ENCODE peak calls at places on chromosomes 3 and 15, in ten cellular contexts. F is A549, A is HepG2, X is WTC11, T is HCT116, S is K562, Z is GM12878, B is H1, U is endothelial cell of umbilical vein, P is SK-N-SH. Q is an unnamed sample.

GRCh38 chr15:92845109-92845508 is 55.0 kb upstream of the CHD2 start:
- DNase-seq in S (no peak), X (no peak), T (no peak), B (no peak), A (peak), U (peak), Z (peak), P (no peak), F (no peak), Q (peak)

GRCh38 chr3:122493296-122493695 is 21.4 kb downstream of the KPNA1 start:
- DNase-seq in T (no peak), B (no peak), X (no peak), F (no peak), S (no peak), P (no peak), U (no peak), A (no peak), Z (no peak), Q (no peak)

GRCh38 chr3:98741121-98741716 is 21.9 kb upstream of the ST3GAL6 start:
- DNase-seq in Z (no peak), P (no peak), B (no peak), A (peak), X (no peak), S (no peak), F (no peak), T (no peak), U (peak), Q (no peak)

GRCh38 chr3:73733796-73734195 is 109.1 kb upstream of the PDZRN3 start:
- DNase-seq in Z (no peak), F (no peak), U (no peak), P (no peak), A (no peak), S (no peak), B (no peak), X (no peak), T (no peak), Q (no peak)

GRCh38 chr15:34708422-34708821 is 46.4 kb downstream of the GJD2 start:
- DNase-seq in T (peak), X (no peak), U (peak), Z (no peak), B (peak), A (peak), P (peak), S (peak), F (peak), Q (peak)

GRCh38 chr3:105222568-105223093 is 144.1 kb upstream of the ALCAM start:
- DNase-seq in P (no peak), U (no peak), Z (no peak), A (peak), F (no peak), X (peak), B (no peak), S (no peak), T (no peak), Q (no peak)

GRCh38 chr15:67931861-67932260 is 92.0 kb upstream of the RNU6-1 start:
- DNase-seq in F (no peak), S (no peak), T (no peak), B (no peak), P (no peak), A (no peak), U (no peak), X (no peak), Z (no peak), Q (no peak)

GRCh38 chr3:188236241-188236640 is 82.3 kb downstream of the LPP start:
- DNase-seq in S (no peak), Z (no peak), B (no peak), T (no peak), A (no peak), U (no peak), P (no peak), F (no peak), X (no peak), Q (no peak)

GRCh38 chr15:62619105-62619504 is 423.4 kb upstream of the TPM1 start:
- DNase-seq in X (no peak), U (no peak), Z (no peak), F (no peak), S (no peak), P (no peak), A (no peak), B (no peak), T (no peak), Q (no peak)

GRCh38 chr3:8500208-8500961 is 1.2 kb upstream of the LMCD1 start:
- DNase-seq in A (peak), B (no peak), S (no peak), F (no peak), U (peak), P (peak), X (no peak), Z (no peak), T (no peak), Q (no peak)

GRCh38 chr3:30655187-30655812 is 48.9 kb downstream of the TGFBR2 start:
- DNase-seq in T (no peak), P (no peak), B (no peak), S (no peak), F (no peak), X (no peak), Z (peak), U (peak), A (no peak), Q (peak)

GRCh38 chr3:23079976-23080375 is 123.2 kb upstream of the UBE2E2 start:
- DNase-seq in B (no peak), X (no peak), P (no peak), A (no peak), F (peak), S (no peak), U (no peak), T (no peak), Z (no peak), Q (no peak)

GRCh38 chr3:33644598-33644997 is 73.5 kb downstream of the CLASP2 start:
- DNase-seq in F (no peak), U (no peak), P (no peak), X (no peak), T (no peak), B (no peak), Z (no peak), S (no peak), A (no peak), Q (no peak)

GRCh38 chr15:79002631-79003030 is 57.8 kb upstream of the CTSH start:
- DNase-seq in X (no peak), A (no peak), P (no peak), U (no peak), T (no peak), S (no peak), Z (no peak), F (no peak), B (no peak), Q (peak)

GRCh38 chr3:160677459-160677901 is 520 bp downstream of the ARL14 start:
- DNase-seq in B (no peak), X (peak), Z (no peak), P (no peak), S (no peak), A (no peak), F (peak), T (no peak), U (peak), Q (no peak)

GRCh38 chr3:2898591-2899353 is 211.4 kb downstream of the IL5RA start:
- DNase-seq in F (no peak), S (no peak), U (no peak), T (no peak), P (no peak), Z (no peak), X (no peak), A (no peak), B (no peak), Q (no peak)

GRCh38 chr3:81554805-81555204 is 206.6 kb downstream of the GBE1 start:
- DNase-seq in F (no peak), T (no peak), U (peak), A (no peak), S (no peak), P (no peak), X (no peak), B (no peak), Z (no peak), Q (no peak)

GRCh38 chr15:40489274-40490175 is 18.7 kb downstream of the CHST14 start:
- DNase-seq in P (no peak), F (no peak), S (no peak), Z (no peak), U (no peak), X (no peak), A (no peak), B (no peak), T (no peak), Q (no peak)

GRCh38 chr3:30342319-30343060 is 263.9 kb upstream of the TGFBR2 start:
- DNase-seq in B (no peak), U (peak), X (no peak), A (peak), Z (no peak), P (no peak), T (peak), S (no peak), F (peak), Q (no peak)

GRCh38 chr15:93372209-93372910 is 283.3 kb upstream of the RGMA start:
- DNase-seq in P (no peak), Z (no peak), F (no peak), T (no peak), U (no peak), X (no peak), A (no peak), S (no peak), B (no peak), Q (no peak)

GRCh38 chr15:77225088-77225487 is 154.2 kb upstream of the TSPAN3 start:
- DNase-seq in U (peak), A (no peak), X (no peak), B (no peak), P (no peak), F (no peak), T (no peak), S (no peak), Z (no peak), Q (peak)

GRCh38 chr15:68819451-68820204 is 1.1 kb downstream of the ANP32A start:
- DNase-seq in A (peak), B (no peak), U (peak), S (peak), X (peak), Z (no peak), T (no peak), P (peak), F (peak), Q (peak)

GRCh38 chr15:78212546-78213424 is 21.6 kb downstream of the ACSBG1 start:
- DNase-seq in P (peak), T (peak), X (no peak), B (no peak), A (peak), Z (no peak), U (peak), S (peak), F (peak), Q (peak)

GRCh38 chr15:51731549-51732267 is 5.7 kb downstream of the LYSMD2 start:
- DNase-seq in T (no peak), X (no peak), Z (peak), P (no peak), B (no peak), F (no peak), S (peak), U (no peak), A (no peak), Q (peak)

GRCh38 chr15:101159096-101159935 is 92.5 kb downstream of the CHSY1 start:
- DNase-seq in U (peak), Z (no peak), B (no peak), S (no peak), T (no peak), F (no peak), X (no peak), P (no peak), A (no peak), Q (peak)

GRCh38 chr3:150334974-150335373 is 73.1 kb upstream of the TSC22D2 start:
- DNase-seq in B (no peak), U (no peak), P (no peak), S (no peak), Z (no peak), A (no peak), X (no peak), T (no peak), F (no peak), Q (no peak)

GRCh38 chr3:188947983-188948657 is 223.7 kb upstream of the TPRG1 start:
- DNase-seq in T (peak), Z (no peak), X (peak), U (peak), S (no peak), A (no peak), F (peak), P (peak), B (peak), Q (no peak)

GRCh38 chr3:71207632-71208031 is 375.9 kb downstream of the FOXP1 start:
- DNase-seq in Z (no peak), S (peak), T (no peak), B (no peak), P (no peak), A (peak), U (no peak), X (no peak), F (no peak), Q (no peak)

GRCh38 chr3:177448987-177449975 is 252.0 kb upstream of the TBL1XR1 start:
- DNase-seq in P (no peak), S (no peak), T (no peak), F (no peak), U (no peak), B (no peak), X (no peak), A (peak), Z (peak), Q (peak)

GRCh38 chr3:169923189-169923588 is 11.8 kb downstream of the SAMD7 start:
- DNase-seq in A (peak), X (no peak), U (no peak), P (peak), Z (no peak), B (no peak), T (no peak), F (no peak), S (no peak), Q (no peak)

GRCh38 chr3:71074416-71074815 is 509.1 kb downstream of the FOXP1 start:
- DNase-seq in Z (no peak), X (no peak), A (no peak), B (no peak), P (no peak), F (no peak), U (no peak), S (no peak), T (no peak), Q (no peak)

GRCh38 chr3:7710284-7710683 is 791.3 kb upstream of the LMCD1 start:
- DNase-seq in F (no peak), U (peak), P (no peak), X (no peak), A (no peak), Z (no peak), S (no peak), T (no peak), B (no peak), Q (no peak)

GRCh38 chr3:93936549-93936948 is 37.1 kb downstream of the PROS1 start:
- DNase-seq in F (no peak), Z (no peak), B (no peak), P (no peak), T (no peak), X (no peak), S (no peak), U (no peak), A (no peak), Q (no peak)

GRCh38 chr3:175270199-175270837 is 411.2 kb downstream of the NAALADL2 start:
- DNase-seq in X (no peak), P (peak), F (no peak), A (no peak), B (no peak), S (no peak), U (no peak), T (no peak), Z (no peak), Q (no peak)

GRCh38 chr3:10437272-10437994 is 68.0 kb downstream of the ATP2B2 start:
- DNase-seq in X (no peak), T (no peak), P (no peak), B (no peak), A (no peak), S (no peak), F (no peak), U (peak), Z (peak), Q (peak)

GRCh38 chr3:10438902-10439610 is 66.3 kb downstream of the ATP2B2 start:
- DNase-seq in S (no peak), U (no peak), P (no peak), T (no peak), X (no peak), F (no peak), B (no peak), Z (no peak), A (no peak), Q (no peak)

GRCh38 chr3:10434938-10435336 is 70.4 kb downstream of the ATP2B2 start:
- DNase-seq in U (no peak), B (no peak), T (no peak), A (no peak), F (no peak), X (no peak), Z (no peak), P (no peak), S (no peak), Q (no peak)

GRCh38 chr3:10435850-10436249 is 69.5 kb downstream of the ATP2B2 start:
- DNase-seq in U (no peak), Z (no peak), F (no peak), P (no peak), B (no peak), S (peak), X (no peak), T (no peak), A (no peak), Q (no peak)

DNA sequence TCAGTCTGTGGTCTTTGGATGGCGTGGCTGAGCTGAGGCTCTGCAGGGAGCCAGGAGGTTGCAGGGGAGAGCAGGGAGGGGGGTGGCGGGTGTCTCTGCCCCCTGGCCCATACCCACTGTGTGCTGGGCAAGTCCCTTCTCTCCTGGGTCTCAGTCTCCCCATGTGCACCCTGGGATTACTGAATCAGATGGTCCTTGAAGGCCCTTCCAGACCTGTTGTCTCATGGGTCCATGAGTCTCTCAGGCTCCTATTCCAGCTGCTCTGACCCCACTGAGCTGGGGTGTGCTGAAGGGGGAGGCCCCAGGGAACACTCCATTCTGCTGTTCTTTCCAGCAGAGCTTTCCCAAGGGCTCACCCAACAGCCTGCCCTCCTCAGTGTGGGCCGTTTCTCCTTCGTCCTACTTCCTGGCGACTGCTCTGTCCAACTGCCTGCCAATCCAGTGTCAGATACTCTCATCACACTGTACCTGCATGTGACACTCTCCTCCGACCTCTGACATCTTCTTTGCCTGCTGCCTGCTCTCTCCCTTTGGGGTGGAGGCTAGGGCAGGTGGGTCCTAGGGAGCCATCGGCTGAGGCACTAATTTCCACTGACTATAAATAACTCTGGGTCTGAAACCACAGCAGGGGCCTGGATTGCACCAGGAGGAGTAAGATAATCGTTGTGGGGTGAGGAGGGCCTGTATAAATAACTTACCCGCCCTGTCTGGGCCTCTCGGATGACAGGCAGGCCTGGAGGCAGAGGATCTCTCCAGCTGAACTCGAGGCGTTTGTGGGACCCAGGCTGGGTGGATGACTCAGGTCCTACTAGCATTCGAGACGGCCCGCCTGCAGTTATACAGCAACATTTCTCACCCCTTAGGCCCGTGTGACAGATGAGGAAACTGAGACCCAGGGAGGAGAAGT is 67.1 kb downstream of the ATP2B2 start:
- DNase-seq in U (no peak), Z (no peak), X (no peak), A (no peak), P (no peak), S (peak), B (no peak), F (no peak), T (no peak), Q (peak)
- TF ChIP-seq MAX in U (no peak), Z (no peak), X (no peak), A (no peak), P (no peak), S (peak), B (no peak), F (no peak), T (no peak), Q (no peak)

GRCh38 chr15:64023215-64023614 is 23.1 kb downstream of the DAPK2 start:
- DNase-seq in Z (no peak), X (no peak), U (no peak), F (no peak), P (no peak), B (no peak), T (no peak), A (no peak), S (no peak), Q (no peak)
- TF ChIP-seq MAX in Z (no peak), X (no peak), U (no peak), F (no peak), P (no peak), B (no peak), T (no peak), A (no peak), S (no peak), Q (no peak)

GRCh38 chr3:62954579-62954978 is 79.4 kb upstream of the CADPS start:
- DNase-seq in A (no peak), T (no peak), P (no peak), U (no peak), B (no peak), X (no peak), Z (peak), F (no peak), S (no peak), Q (peak)
- TF ChIP-seq MAX in A (no peak), T (no peak), P (no peak), U (no peak), B (no peak), X (no peak), Z (no peak), F (no peak), S (no peak), Q (no peak)

DNA sequence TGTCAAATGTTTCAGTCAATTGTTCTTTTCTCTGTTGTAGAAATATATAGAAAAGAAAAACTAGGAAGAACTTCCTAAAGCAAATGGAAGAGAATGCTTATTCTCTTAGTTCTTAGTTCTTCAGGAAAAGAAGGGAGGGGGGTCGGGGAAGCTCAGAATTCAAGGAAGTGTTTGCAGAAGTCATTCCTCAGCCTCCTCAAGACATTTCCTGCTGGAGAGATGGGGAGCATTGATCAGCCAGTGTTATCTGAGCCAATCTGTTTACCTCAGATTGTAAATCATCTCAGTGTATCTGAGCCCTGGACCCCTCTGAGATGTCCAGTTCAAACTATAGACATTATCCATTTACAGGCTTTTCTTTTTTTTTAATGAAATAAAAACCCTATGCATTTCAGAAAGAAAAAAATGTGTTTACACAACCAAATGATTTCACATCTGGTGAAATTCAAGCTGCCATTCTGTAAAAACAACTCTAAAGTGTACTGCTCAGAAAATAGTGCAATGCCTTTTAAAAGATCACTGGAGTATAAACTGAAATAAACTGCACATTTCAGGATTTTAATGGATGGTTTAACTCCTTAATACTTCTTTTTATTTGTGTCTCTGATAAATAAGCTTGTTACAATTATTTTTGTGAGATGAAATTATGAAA is 460.7 kb downstream of the ROBO1 start:
- DNase-seq in Z (no peak), U (no peak), S (no peak), T (no peak), P (no peak), A (no peak), B (no peak), F (no peak), X (no peak), Q (no peak)
- TF ChIP-seq MAX in Z (no peak), U (no peak), S (no peak), T (no peak), P (no peak), A (no peak), B (no peak), F (no peak), X (no peak), Q (no peak)

GRCh38 chr3:51099794-51100542 is 285.1 kb upstream of the MANF start:
- DNase-seq in A (peak), X (peak), B (peak), T (peak), U (peak), S (peak), F (peak), Z (no peak), P (peak), Q (peak)
- TF ChIP-seq MAX in A (no peak), X (no peak), B (no peak), T (no peak), U (no peak), S (no peak), F (no peak), Z (no peak), P (no peak), Q (no peak)

GRCh38 chr3:47410801-47411646 is 30.2 kb downstream of the PTPN23 start:
- DNase-seq in U (no peak), P (peak), F (no peak), A (no peak), S (no peak), B (no peak), T (no peak), Z (no peak), X (no peak), Q (no peak)
- TF ChIP-seq MAX in U (no peak), P (no peak), F (no peak), A (no peak), S (peak), B (no peak), T (no peak), Z (no peak), X (no peak), Q (no peak)